ENCODE peak calls at places on chromosomes 1 and 21, in eight cellular contexts. I is tibial nerve, B is A549, E is right lobe of liver, Y is heart left ventricle, O is esophagus squamous epithelium, U is K562, C is breast epithelium. N is an unnamed sample.
A peak's percentile ranks its signal among the peaks of the same experiment; 100 is the strongest.

GRCh38 chr1:150720703-150721102 is at the start of gene HORMAD1:
- DNase-seq in B (no peak), I (no peak), O (no peak), U (no peak), E (no peak), Y (no peak), C (no peak), N (no peak)

GRCh38 chr1:24236170-24237045 is 49.3 kb upstream of the IFNLR1 start:
- DNase-seq in B (peak; percentile 27), U (no peak), C (no peak), Y (no peak), E (peak; percentile 56), I (no peak), O (no peak), N (peak; percentile 43)

GRCh38 chr1:79074975-79075374 is 68.4 kb upstream of the ADGRL4 start:
- DNase-seq in O (no peak), C (no peak), U (no peak), B (no peak), E (no peak), I (no peak), Y (no peak), N (no peak)

GRCh38 chr1:208910161-208910560 is 666.0 kb upstream of the PLXNA2 start:
- DNase-seq in E (no peak), Y (no peak), B (no peak), O (no peak), I (no peak), C (no peak), U (no peak), N (no peak)

GRCh38 chr1:6041432-6042062 is 4.1 kb upstream of the KCNAB2 start:
- DNase-seq in Y (no peak), E (no peak), I (no peak), B (peak; percentile 19), C (no peak), U (peak; percentile 83), O (no peak), N (peak; percentile 32)

GRCh38 chr1:213244664-213245091 is 193.6 kb downstream of the RPS6KC1 start:
- DNase-seq in Y (no peak), U (peak; percentile 65), E (no peak), C (no peak), B (peak; percentile 49), O (no peak), I (no peak), N (no peak)

GRCh38 chr1:240004086-240004749 is 87.5 kb upstream of the FMN2 start:
- DNase-seq in I (no peak), E (no peak), Y (no peak), C (no peak), B (peak; percentile 46), O (no peak), U (peak; percentile 65), N (no peak)

GRCh38 chr1:53362851-53363642 is 35.2 kb upstream of the LRP8 start:
- DNase-seq in Y (no peak), E (peak; percentile 23), I (no peak), C (peak; percentile 37), U (peak; percentile 52), O (no peak), B (peak; percentile 5), N (peak; percentile 8)

GRCh38 chr21:46474365-46474764 is 15.7 kb downstream of the DIP2A start:
- DNase-seq in I (no peak), O (no peak), Y (no peak), E (no peak), B (no peak), C (no peak), U (no peak), N (no peak)

GRCh38 chr21:44833663-44834062 is 15.8 kb upstream of the SUMO3 start:
- DNase-seq in C (no peak), B (no peak), E (no peak), O (no peak), U (no peak), I (no peak), Y (no peak), N (no peak)

GRCh38 chr21:44831227-44831626 is 13.4 kb upstream of the SUMO3 start:
- DNase-seq in I (no peak), E (no peak), C (no peak), U (no peak), B (no peak), Y (no peak), O (no peak), N (no peak)

GRCh38 chr21:44823179-44823654 is 5.4 kb upstream of the SUMO3 start:
- DNase-seq in Y (no peak), E (no peak), U (no peak), O (no peak), I (no peak), B (no peak), C (no peak), N (no peak)

GRCh38 chr21:44829507-44830092 is 11.7 kb upstream of the SUMO3 start:
- DNase-seq in C (no peak), I (no peak), U (no peak), E (no peak), O (no peak), Y (no peak), B (no peak), N (no peak)

DNA sequence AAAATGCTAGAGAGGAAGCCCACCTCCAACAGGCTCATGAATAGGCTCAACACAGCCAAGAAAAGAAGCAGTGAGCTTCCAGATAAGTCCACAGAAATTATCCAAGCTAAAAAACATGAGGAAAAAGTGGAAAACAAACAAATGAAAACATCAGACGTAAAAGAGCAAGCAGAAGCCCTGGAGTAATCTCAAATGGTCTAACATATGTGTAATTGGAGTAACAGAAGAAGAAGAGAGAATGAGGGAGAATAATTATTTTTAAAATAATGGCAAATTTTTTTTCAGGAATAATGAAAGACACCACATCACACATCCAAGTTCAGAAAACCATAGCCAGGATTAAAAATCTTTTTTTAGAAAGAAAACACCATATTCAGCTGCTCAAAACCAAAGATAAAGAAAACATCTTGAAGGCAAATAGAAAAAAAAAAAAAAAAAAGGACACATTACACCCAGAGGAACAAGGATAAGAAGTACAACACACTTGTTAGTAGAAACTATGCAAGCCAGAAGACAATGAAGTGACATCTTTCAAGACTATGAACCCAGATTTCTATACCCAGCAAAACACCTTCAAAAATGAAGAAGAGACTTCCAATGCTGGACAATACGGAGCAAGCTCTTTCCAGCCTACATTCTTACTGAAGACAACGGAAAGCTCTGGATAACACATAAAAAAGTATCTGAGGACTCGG is 10.6 kb upstream of the SUMO3 start:
- DNase-seq in I (no peak), O (no peak), B (no peak), Y (no peak), U (no peak), E (no peak), C (no peak), N (no peak)
- H3K9me3 ChIP-seq in I (no peaks in the 10 kb centered on the region), O (peaks cover 13% of the 10 kb centered on the region), B (peaks cover 38% of the 10 kb centered on the region), Y (peaks cover 3% of the 10 kb centered on the region), U (peaks cover 19% of the 10 kb centered on the region), E (no peaks in the 10 kb centered on the region), C (peaks cover 13% of the 10 kb centered on the region), N (peaks cover 7% of the 10 kb centered on the region)

DNA sequence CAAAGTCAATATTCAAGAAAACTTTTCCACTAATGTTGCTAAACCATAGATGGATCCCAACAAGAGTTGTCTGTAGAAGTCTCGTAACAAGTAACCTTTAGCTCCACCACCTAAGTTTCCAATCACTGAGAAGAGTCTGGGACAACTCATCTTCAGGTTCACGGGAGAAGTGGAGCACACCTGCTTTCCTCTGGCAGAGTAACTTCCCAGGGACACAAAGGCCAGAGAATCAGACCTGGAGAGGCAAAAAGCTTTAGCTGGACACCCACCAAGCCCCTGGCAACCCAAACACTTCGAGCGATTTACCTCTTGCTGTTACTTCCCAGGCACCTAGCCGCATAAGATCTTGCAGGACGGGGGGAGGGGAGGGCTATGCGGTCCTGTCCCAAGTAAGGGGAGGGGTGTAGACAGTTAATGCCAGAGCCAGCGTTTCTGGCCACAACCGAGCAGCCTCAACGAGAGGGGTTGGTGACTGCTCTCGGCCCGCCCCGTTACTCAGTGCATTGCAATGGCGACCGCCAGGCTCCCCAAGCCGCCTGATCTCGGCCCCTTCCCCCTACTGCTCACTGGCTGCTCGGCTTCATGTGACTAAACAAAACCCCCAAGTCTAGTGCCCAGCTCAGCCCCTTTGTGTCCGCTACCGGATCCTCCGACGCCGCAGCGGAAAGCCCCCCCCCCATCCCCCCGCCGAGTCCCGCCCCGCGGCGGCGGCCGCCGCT is 709 bp downstream of the ZNF644 start:
- DNase-seq in I (peak; percentile 33), Y (peak; percentile 65), B (peak; percentile 80), U (peak; percentile 64), E (peak; percentile 77), C (peak; percentile 68), O (peak; percentile 29), N (peak; percentile 69)
- TF ChIP-seq POLR2A in I (no peak), Y (no peak), B (no peak), U (no peak), E (no peak), C (no peak), O (peak; percentile 7), N (no peak)

GRCh38 chr1:83543222-83543973 is 455.5 kb downstream of the TTLL7 start:
- DNase-seq in U (no peak), B (no peak), I (no peak), C (no peak), Y (no peak), O (no peak), E (no peak), N (no peak)
- H3K9me3 ChIP-seq in U (peaks cover 2% of the 10 kb centered on the region), B (no peaks in the 10 kb centered on the region), I (no peaks in the 10 kb centered on the region), C (no peaks in the 10 kb centered on the region), Y (no peaks in the 10 kb centered on the region), O (no peaks in the 10 kb centered on the region), E (no peaks in the 10 kb centered on the region), N (no peaks in the 10 kb centered on the region)

DNA sequence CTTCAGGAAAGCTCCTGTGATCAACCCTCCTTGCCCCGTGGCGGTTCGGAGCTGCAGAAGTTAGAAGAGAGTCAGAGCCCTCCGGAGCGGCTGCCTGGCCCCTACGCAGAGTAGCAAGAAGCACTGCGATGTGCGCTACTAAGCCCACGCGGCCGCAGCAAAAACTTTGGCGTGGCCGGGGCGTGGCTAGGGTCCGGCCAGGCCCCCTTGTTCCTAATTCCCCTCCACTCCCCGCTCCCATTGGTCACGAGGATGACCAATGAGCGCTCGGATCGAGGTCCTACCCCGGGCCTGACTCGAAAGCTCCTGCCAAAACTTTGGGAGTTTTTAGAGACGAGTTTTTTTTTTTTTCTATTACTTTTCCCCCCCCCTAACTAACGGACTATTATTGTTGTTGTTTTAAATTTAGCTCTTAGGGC is at the start of gene HLX:
- DNase-seq in C (no peak), O (peak; percentile 60), U (peak; percentile 95), E (peak; percentile 97), I (peak; percentile 81), Y (peak; percentile 95), B (peak; percentile 80), N (peak; percentile 69)
- TF ChIP-seq POLR2A in C (peak; percentile 35), O (peak; percentile 83), U (peak; percentile 42), E (peak; percentile 83), I (peak; percentile 38), Y (peak; percentile 42), B (peak; percentile 15), N (no peak)

DNA sequence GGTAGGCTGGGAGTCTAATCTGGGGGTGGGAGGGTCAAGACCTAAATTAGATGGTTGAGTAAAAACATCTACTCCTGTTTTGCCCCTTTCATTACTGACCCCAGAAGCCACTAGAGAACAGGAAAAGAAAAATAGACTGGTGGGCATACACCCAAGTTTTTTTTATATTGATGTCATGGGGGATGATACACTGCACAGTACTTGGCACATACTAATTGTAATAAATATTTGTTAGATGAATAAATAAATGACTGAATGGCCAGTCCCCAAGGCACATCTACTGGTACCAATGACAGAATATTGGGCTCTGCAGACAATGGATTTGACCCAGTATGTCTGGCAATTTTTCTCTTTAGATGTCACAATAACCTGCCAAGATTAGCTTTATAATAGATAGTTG is 36.8 kb upstream of the PTBP2 start:
- DNase-seq in I (no peak), C (no peak), O (no peak), U (no peak), E (no peak), Y (no peak), B (no peak), N (no peak)
- H3K9me3 ChIP-seq in I (no peaks in the 10 kb centered on the region), C (no peaks in the 10 kb centered on the region), O (no peaks in the 10 kb centered on the region), U (no peaks in the 10 kb centered on the region), E (no peaks in the 10 kb centered on the region), Y (no peaks in the 10 kb centered on the region), B (no peaks in the 10 kb centered on the region), N (no peaks in the 10 kb centered on the region)